ENCODE peak calls at places on chromosomes 1 and 21, in ten cellular contexts. One of them, this sample, is unnamed.
A peak's percentile ranks its signal among the peaks of the same experiment; 100 is the strongest.

GRCh38 chr1:15886613-15887167 is 39.2 kb downstream of the SPEN start:
- DNase-seq in CD4-positive, alpha-beta memory T cell: no peak
- DNase-seq in PC-3: no peak
- DNase-seq in fibroblast of pulmonary artery: no peak
- DNase-seq in endodermal cell: no peak
- DNase-seq in CD4-positive, CD25-positive, alpha-beta regulatory T cell: no peak
- DNase-seq in psoas muscle: no peak
- DNase-seq in upper lobe of right lung: no peak
- DNase-seq in lower lobe of right lung: no peak
- DNase-seq in foreskin fibroblast: no peak
- DNase-seq in this sample: no peak

GRCh38 chr1:185681034-185681633 is 53.1 kb upstream of the HMCN1 start:
- DNase-seq in CD4-positive, alpha-beta memory T cell: peak; percentile 39
- DNase-seq in PC-3: peak; percentile 68
- DNase-seq in fibroblast of pulmonary artery: peak; percentile 67
- DNase-seq in endodermal cell: peak; percentile 67
- DNase-seq in CD4-positive, CD25-positive, alpha-beta regulatory T cell: peak; percentile 69
- DNase-seq in psoas muscle: no peak
- DNase-seq in upper lobe of right lung: no peak
- DNase-seq in lower lobe of right lung: no peak
- DNase-seq in foreskin fibroblast: peak; percentile 63
- DNase-seq in this sample: peak; percentile 39

GRCh38 chr1:165679282-165680036 is 18.9 kb downstream of the ALDH9A1 start:
- DNase-seq in CD4-positive, alpha-beta memory T cell: no peak
- DNase-seq in PC-3: peak; percentile 19
- DNase-seq in fibroblast of pulmonary artery: no peak
- DNase-seq in endodermal cell: peak; percentile 60
- DNase-seq in CD4-positive, CD25-positive, alpha-beta regulatory T cell: peak; percentile 19
- DNase-seq in psoas muscle: no peak
- DNase-seq in upper lobe of right lung: no peak
- DNase-seq in lower lobe of right lung: no peak
- DNase-seq in foreskin fibroblast: no peak
- DNase-seq in this sample: no peak

GRCh38 chr1:245310605-245311531 is 156.1 kb downstream of the KIF26B start:
- DNase-seq in CD4-positive, alpha-beta memory T cell: no peak
- DNase-seq in PC-3: no peak
- DNase-seq in fibroblast of pulmonary artery: peak; percentile 63
- DNase-seq in endodermal cell: peak; percentile 83
- DNase-seq in CD4-positive, CD25-positive, alpha-beta regulatory T cell: no peak
- DNase-seq in psoas muscle: no peak
- DNase-seq in upper lobe of right lung: no peak
- DNase-seq in lower lobe of right lung: peak; percentile 53
- DNase-seq in foreskin fibroblast: peak; percentile 22
- DNase-seq in this sample: no peak

GRCh38 chr1:33096358-33097005 is 15.5 kb downstream of the AZIN2 start:
- DNase-seq in CD4-positive, alpha-beta memory T cell: no peak
- DNase-seq in PC-3: no peak
- DNase-seq in fibroblast of pulmonary artery: peak; percentile 88
- DNase-seq in endodermal cell: no peak
- DNase-seq in CD4-positive, CD25-positive, alpha-beta regulatory T cell: no peak
- DNase-seq in psoas muscle: no peak
- DNase-seq in upper lobe of right lung: no peak
- DNase-seq in lower lobe of right lung: no peak
- DNase-seq in foreskin fibroblast: no peak
- DNase-seq in this sample: no peak

GRCh38 chr1:51329443-51330325 is 678 bp downstream of the TTC39A start:
- DNase-seq in CD4-positive, alpha-beta memory T cell: no peak
- DNase-seq in PC-3: peak; percentile 62
- DNase-seq in fibroblast of pulmonary artery: no peak
- DNase-seq in endodermal cell: no peak
- DNase-seq in CD4-positive, CD25-positive, alpha-beta regulatory T cell: no peak
- DNase-seq in psoas muscle: no peak
- DNase-seq in upper lobe of right lung: peak; percentile 90
- DNase-seq in lower lobe of right lung: peak; percentile 87
- DNase-seq in foreskin fibroblast: no peak
- DNase-seq in this sample: no peak

GRCh38 chr1:232952514-232953175 is 2.2 kb downstream of the NTPCR start:
- DNase-seq in CD4-positive, alpha-beta memory T cell: peak; percentile 30
- DNase-seq in PC-3: peak; percentile 72
- DNase-seq in fibroblast of pulmonary artery: peak; percentile 55
- DNase-seq in endodermal cell: peak; percentile 91
- DNase-seq in CD4-positive, CD25-positive, alpha-beta regulatory T cell: peak; percentile 51
- DNase-seq in psoas muscle: no peak
- DNase-seq in upper lobe of right lung: no peak
- DNase-seq in lower lobe of right lung: no peak
- DNase-seq in foreskin fibroblast: peak; percentile 65
- DNase-seq in this sample: no peak

GRCh38 chr1:46569909-46570725 is 18.7 kb upstream of the KNCN start:
- DNase-seq in CD4-positive, alpha-beta memory T cell: no peak
- DNase-seq in PC-3: no peak
- DNase-seq in fibroblast of pulmonary artery: peak; percentile 16
- DNase-seq in endodermal cell: no peak
- DNase-seq in CD4-positive, CD25-positive, alpha-beta regulatory T cell: no peak
- DNase-seq in psoas muscle: no peak
- DNase-seq in upper lobe of right lung: no peak
- DNase-seq in lower lobe of right lung: no peak
- DNase-seq in foreskin fibroblast: peak; percentile 82
- DNase-seq in this sample: no peak

GRCh38 chr1:206703647-206704046 is 18.9 kb downstream of the MAPKAPK2 start:
- DNase-seq in CD4-positive, alpha-beta memory T cell: peak; percentile 77
- DNase-seq in PC-3: no peak
- DNase-seq in fibroblast of pulmonary artery: no peak
- DNase-seq in endodermal cell: no peak
- DNase-seq in CD4-positive, CD25-positive, alpha-beta regulatory T cell: peak; percentile 68
- DNase-seq in psoas muscle: no peak
- DNase-seq in upper lobe of right lung: peak; percentile 43
- DNase-seq in lower lobe of right lung: no peak
- DNase-seq in foreskin fibroblast: no peak
- DNase-seq in this sample: peak; percentile 64

GRCh38 chr1:165403835-165404482 is 41.0 kb downstream of the RXRG start:
- DNase-seq in CD4-positive, alpha-beta memory T cell: peak; percentile 30
- DNase-seq in PC-3: peak; percentile 68
- DNase-seq in fibroblast of pulmonary artery: peak; percentile 8
- DNase-seq in endodermal cell: peak; percentile 86
- DNase-seq in CD4-positive, CD25-positive, alpha-beta regulatory T cell: peak; percentile 39
- DNase-seq in psoas muscle: no peak
- DNase-seq in upper lobe of right lung: no peak
- DNase-seq in lower lobe of right lung: peak; percentile 47
- DNase-seq in foreskin fibroblast: peak; percentile 25
- DNase-seq in this sample: peak; percentile 8

GRCh38 chr1:38418195-38419030 is 371.8 kb upstream of the POU3F1 start:
- DNase-seq in CD4-positive, alpha-beta memory T cell: no peak
- DNase-seq in PC-3: no peak
- DNase-seq in fibroblast of pulmonary artery: no peak
- DNase-seq in endodermal cell: no peak
- DNase-seq in CD4-positive, CD25-positive, alpha-beta regulatory T cell: no peak
- DNase-seq in psoas muscle: no peak
- DNase-seq in upper lobe of right lung: no peak
- DNase-seq in lower lobe of right lung: no peak
- DNase-seq in foreskin fibroblast: no peak
- DNase-seq in this sample: no peak

GRCh38 chr1:3056641-3057040 is 12.4 kb upstream of the PRDM16 start:
- DNase-seq in CD4-positive, alpha-beta memory T cell: no peak
- DNase-seq in PC-3: no peak
- DNase-seq in fibroblast of pulmonary artery: no peak
- DNase-seq in endodermal cell: no peak
- DNase-seq in CD4-positive, CD25-positive, alpha-beta regulatory T cell: no peak
- DNase-seq in psoas muscle: no peak
- DNase-seq in upper lobe of right lung: no peak
- DNase-seq in lower lobe of right lung: no peak
- DNase-seq in foreskin fibroblast: no peak
- DNase-seq in this sample: no peak

DNA sequence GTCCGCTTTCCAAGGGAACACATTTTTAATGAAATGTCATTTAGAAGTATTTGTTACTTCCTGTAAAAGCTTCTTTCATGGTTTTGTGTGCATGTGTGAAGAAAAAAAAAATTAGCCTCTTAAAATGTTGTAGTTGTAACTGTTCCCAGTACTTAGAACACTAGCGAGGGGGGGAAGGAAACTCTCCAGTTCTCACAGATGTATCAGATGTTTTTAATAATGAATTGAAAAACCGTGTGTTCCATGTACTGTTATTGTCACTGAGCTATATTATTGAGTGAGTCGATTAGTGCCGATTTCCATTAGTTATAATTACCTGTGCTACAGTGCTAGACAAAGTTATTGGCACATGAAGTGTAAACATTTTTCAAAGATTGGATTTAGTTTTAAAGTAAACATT is 568.2 kb upstream of the ADGRL2 start:
- DNase-seq in CD4-positive, alpha-beta memory T cell: no peak
- DNase-seq in PC-3: no peak
- DNase-seq in fibroblast of pulmonary artery: no peak
- DNase-seq in endodermal cell: no peak
- DNase-seq in CD4-positive, CD25-positive, alpha-beta regulatory T cell: no peak
- DNase-seq in psoas muscle: no peak
- DNase-seq in upper lobe of right lung: no peak
- DNase-seq in lower lobe of right lung: no peak
- DNase-seq in foreskin fibroblast: peak; percentile 77
- DNase-seq in this sample: no peak
- H3K4me3 ChIP-seq in CD4-positive, alpha-beta memory T cell: no peak overlapping the region
- H3K4me3 ChIP-seq in PC-3: no peak overlapping the region
- H3K4me3 ChIP-seq in fibroblast of pulmonary artery: no peak overlapping the region
- H3K4me3 ChIP-seq in endodermal cell: no peak overlapping the region
- H3K4me3 ChIP-seq in CD4-positive, CD25-positive, alpha-beta regulatory T cell: no peak overlapping the region
- H3K4me3 ChIP-seq in psoas muscle: no peak overlapping the region
- H3K4me3 ChIP-seq in upper lobe of right lung: no peak overlapping the region
- H3K4me3 ChIP-seq in lower lobe of right lung: no peak overlapping the region
- H3K4me3 ChIP-seq in foreskin fibroblast: no peak overlapping the region
- H3K4me3 ChIP-seq in this sample: no peak overlapping the region

GRCh38 chr21:45184869-45185268 is 102.8 kb downstream of the POFUT2 start:
- DNase-seq in CD4-positive, alpha-beta memory T cell: no peak
- DNase-seq in PC-3: no peak
- DNase-seq in fibroblast of pulmonary artery: no peak
- DNase-seq in endodermal cell: no peak
- DNase-seq in CD4-positive, CD25-positive, alpha-beta regulatory T cell: no peak
- DNase-seq in psoas muscle: no peak
- DNase-seq in upper lobe of right lung: no peak
- DNase-seq in lower lobe of right lung: no peak
- DNase-seq in foreskin fibroblast: no peak
- DNase-seq in this sample: no peak

GRCh38 chr21:45183852-45184251 is 103.8 kb downstream of the POFUT2 start:
- DNase-seq in CD4-positive, alpha-beta memory T cell: no peak
- DNase-seq in PC-3: no peak
- DNase-seq in fibroblast of pulmonary artery: no peak
- DNase-seq in endodermal cell: no peak
- DNase-seq in CD4-positive, CD25-positive, alpha-beta regulatory T cell: no peak
- DNase-seq in psoas muscle: no peak
- DNase-seq in upper lobe of right lung: no peak
- DNase-seq in lower lobe of right lung: no peak
- DNase-seq in foreskin fibroblast: no peak
- DNase-seq in this sample: no peak

GRCh38 chr21:45186709-45187108 is 101.0 kb downstream of the POFUT2 start:
- DNase-seq in CD4-positive, alpha-beta memory T cell: no peak
- DNase-seq in PC-3: no peak
- DNase-seq in fibroblast of pulmonary artery: no peak
- DNase-seq in endodermal cell: no peak
- DNase-seq in CD4-positive, CD25-positive, alpha-beta regulatory T cell: no peak
- DNase-seq in psoas muscle: no peak
- DNase-seq in upper lobe of right lung: no peak
- DNase-seq in lower lobe of right lung: no peak
- DNase-seq in foreskin fibroblast: no peak
- DNase-seq in this sample: no peak

GRCh38 chr21:45190013-45190412 is 97.7 kb downstream of the POFUT2 start:
- DNase-seq in CD4-positive, alpha-beta memory T cell: no peak
- DNase-seq in PC-3: no peak
- DNase-seq in fibroblast of pulmonary artery: no peak
- DNase-seq in endodermal cell: no peak
- DNase-seq in CD4-positive, CD25-positive, alpha-beta regulatory T cell: no peak
- DNase-seq in psoas muscle: no peak
- DNase-seq in upper lobe of right lung: no peak
- DNase-seq in lower lobe of right lung: no peak
- DNase-seq in foreskin fibroblast: no peak
- DNase-seq in this sample: no peak

DNA sequence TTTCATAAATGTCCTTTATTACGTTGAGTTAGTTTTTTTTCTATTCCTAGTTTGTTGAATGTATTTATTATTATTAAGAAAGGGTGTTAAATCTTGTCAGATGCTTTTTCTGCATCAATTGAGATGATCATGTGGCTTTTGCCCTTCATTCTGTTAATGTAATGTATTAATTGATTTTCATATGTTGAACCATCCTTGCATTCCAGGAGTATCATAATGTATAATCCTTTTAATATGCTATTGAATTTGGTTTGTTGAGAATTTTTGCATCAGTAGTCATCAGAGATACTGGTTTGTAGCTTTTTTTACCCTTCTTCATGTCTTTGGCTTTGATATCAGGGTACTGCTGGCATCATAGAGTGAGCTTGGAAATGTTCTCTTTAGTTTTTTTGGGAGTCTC is 100.0 kb downstream of the POFUT2 start:
- DNase-seq in CD4-positive, alpha-beta memory T cell: no peak
- DNase-seq in PC-3: no peak
- DNase-seq in fibroblast of pulmonary artery: peak; percentile 8
- DNase-seq in endodermal cell: no peak
- DNase-seq in CD4-positive, CD25-positive, alpha-beta regulatory T cell: no peak
- DNase-seq in psoas muscle: no peak
- DNase-seq in upper lobe of right lung: no peak
- DNase-seq in lower lobe of right lung: no peak
- DNase-seq in foreskin fibroblast: no peak
- DNase-seq in this sample: no peak
- H3K4me3 ChIP-seq in CD4-positive, alpha-beta memory T cell: no peak overlapping the region
- H3K4me3 ChIP-seq in PC-3: no peak overlapping the region
- H3K4me3 ChIP-seq in fibroblast of pulmonary artery: no peak overlapping the region
- H3K4me3 ChIP-seq in endodermal cell: peak overlapping the region; percentile 43
- H3K4me3 ChIP-seq in CD4-positive, CD25-positive, alpha-beta regulatory T cell: no peak overlapping the region
- H3K4me3 ChIP-seq in psoas muscle: no peak overlapping the region
- H3K4me3 ChIP-seq in upper lobe of right lung: no peak overlapping the region
- H3K4me3 ChIP-seq in lower lobe of right lung: no peak overlapping the region
- H3K4me3 ChIP-seq in foreskin fibroblast: no peak overlapping the region
- H3K4me3 ChIP-seq in this sample: no peak overlapping the region

DNA sequence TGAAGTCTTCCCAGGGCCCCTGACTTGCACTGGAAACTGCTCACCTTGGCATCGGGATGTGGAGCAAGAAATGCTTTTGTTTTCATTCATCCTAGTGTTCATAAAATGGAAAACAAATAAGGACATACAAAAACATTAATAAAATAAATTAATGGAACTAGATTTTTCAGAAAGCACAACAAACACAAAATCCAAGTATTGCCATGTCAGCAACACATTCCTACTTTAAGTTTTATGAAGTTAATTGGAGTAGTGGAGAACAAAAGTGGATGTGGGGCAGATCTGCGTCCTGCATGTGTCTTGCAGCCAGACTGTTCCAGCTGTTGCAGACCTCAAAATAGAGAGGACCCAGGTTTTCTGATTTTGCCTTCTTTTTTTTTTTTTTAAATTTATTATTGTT is 32.9 kb downstream of the PRMT2 start:
- DNase-seq in CD4-positive, alpha-beta memory T cell: no peak
- DNase-seq in PC-3: no peak
- DNase-seq in fibroblast of pulmonary artery: no peak
- DNase-seq in endodermal cell: no peak
- DNase-seq in CD4-positive, CD25-positive, alpha-beta regulatory T cell: no peak
- DNase-seq in psoas muscle: no peak
- DNase-seq in upper lobe of right lung: no peak
- DNase-seq in lower lobe of right lung: no peak
- DNase-seq in foreskin fibroblast: no peak
- DNase-seq in this sample: no peak
- H3K4me3 ChIP-seq in CD4-positive, alpha-beta memory T cell: peak overlapping the region; percentile 43
- H3K4me3 ChIP-seq in PC-3: peak overlapping the region; percentile 68
- H3K4me3 ChIP-seq in fibroblast of pulmonary artery: peak overlapping the region; percentile 60
- H3K4me3 ChIP-seq in endodermal cell: peak overlapping the region; percentile 87
- H3K4me3 ChIP-seq in CD4-positive, CD25-positive, alpha-beta regulatory T cell: peak overlapping the region; percentile 43
- H3K4me3 ChIP-seq in psoas muscle: no peak overlapping the region
- H3K4me3 ChIP-seq in upper lobe of right lung: peak overlapping the region; percentile 53
- H3K4me3 ChIP-seq in lower lobe of right lung: peak overlapping the region; percentile 56
- H3K4me3 ChIP-seq in foreskin fibroblast: peak overlapping the region; percentile 49
- H3K4me3 ChIP-seq in this sample: no peak overlapping the region

GRCh38 chr1:115781830-115782229 is 13.3 kb upstream of the CASQ2 start:
- DNase-seq in CD4-positive, alpha-beta memory T cell: no peak
- DNase-seq in PC-3: no peak
- DNase-seq in fibroblast of pulmonary artery: no peak
- DNase-seq in endodermal cell: no peak
- DNase-seq in CD4-positive, CD25-positive, alpha-beta regulatory T cell: no peak
- DNase-seq in psoas muscle: no peak
- DNase-seq in upper lobe of right lung: no peak
- DNase-seq in lower lobe of right lung: no peak
- DNase-seq in foreskin fibroblast: no peak
- DNase-seq in this sample: no peak
- H3K4me3 ChIP-seq in CD4-positive, alpha-beta memory T cell: no peak overlapping the region
- H3K4me3 ChIP-seq in PC-3: no peak overlapping the region
- H3K4me3 ChIP-seq in fibroblast of pulmonary artery: no peak overlapping the region
- H3K4me3 ChIP-seq in endodermal cell: no peak overlapping the region
- H3K4me3 ChIP-seq in CD4-positive, CD25-positive, alpha-beta regulatory T cell: no peak overlapping the region
- H3K4me3 ChIP-seq in psoas muscle: no peak overlapping the region
- H3K4me3 ChIP-seq in upper lobe of right lung: no peak overlapping the region
- H3K4me3 ChIP-seq in lower lobe of right lung: no peak overlapping the region
- H3K4me3 ChIP-seq in foreskin fibroblast: no peak overlapping the region
- H3K4me3 ChIP-seq in this sample: no peak overlapping the region